ENCODE peak calls at places on chromosomes 16 and 17, in six cellular contexts. One of them, this sample, is unnamed.

GRCh38 chr16:73231969-73232554 is 184.1 kb upstream of the ZFHX3 start:
- DNase-seq in CD4-positive, CD25-positive, alpha-beta regulatory T cell: no peak
- DNase-seq in neural progenitor cell: no peak
- DNase-seq in NCI-H1092 treated with DMSO at 0.1 percent for 48 hours: no peak
- DNase-seq in activated CD4-positive, alpha-beta T cell treated with anti-CD3 and anti-CD28 coated beads, Interleukin-2, amount 50 U/mL, for 1 hour: no peak
- DNase-seq in non-pigmented ciliary epithelial cell: no peak
- DNase-seq in this sample: no peak

GRCh38 chr17:64707077-64707591 is 45.0 kb upstream of the SMURF2 start:
- DNase-seq in CD4-positive, CD25-positive, alpha-beta regulatory T cell: no peak
- DNase-seq in neural progenitor cell: no peak
- DNase-seq in NCI-H1092 treated with DMSO at 0.1 percent for 48 hours: peak; percentile 25
- DNase-seq in activated CD4-positive, alpha-beta T cell treated with anti-CD3 and anti-CD28 coated beads, Interleukin-2, amount 50 U/mL, for 1 hour: no peak
- DNase-seq in non-pigmented ciliary epithelial cell: peak; percentile 99
- DNase-seq in this sample: no peak

GRCh38 chr17:48037036-48037881 is at the start of gene COPZ2:
- DNase-seq in CD4-positive, CD25-positive, alpha-beta regulatory T cell: peak; percentile 81
- DNase-seq in neural progenitor cell: peak; percentile 70
- DNase-seq in NCI-H1092 treated with DMSO at 0.1 percent for 48 hours: no peak
- DNase-seq in activated CD4-positive, alpha-beta T cell treated with anti-CD3 and anti-CD28 coated beads, Interleukin-2, amount 50 U/mL, for 1 hour: peak; percentile 64
- DNase-seq in non-pigmented ciliary epithelial cell: no peak
- DNase-seq in this sample: no peak

GRCh38 chr16:10971560-10971961 is 27.2 kb downstream of the CLEC16A start:
- DNase-seq in CD4-positive, CD25-positive, alpha-beta regulatory T cell: peak; percentile 81
- DNase-seq in neural progenitor cell: peak; percentile 86
- DNase-seq in NCI-H1092 treated with DMSO at 0.1 percent for 48 hours: peak; percentile 64
- DNase-seq in activated CD4-positive, alpha-beta T cell treated with anti-CD3 and anti-CD28 coated beads, Interleukin-2, amount 50 U/mL, for 1 hour: no peak
- DNase-seq in non-pigmented ciliary epithelial cell: no peak
- DNase-seq in this sample: no peak

GRCh38 chr17:64787921-64788271 is 125.8 kb upstream of the SMURF2 start:
- DNase-seq in CD4-positive, CD25-positive, alpha-beta regulatory T cell: no peak
- DNase-seq in neural progenitor cell: no peak
- DNase-seq in NCI-H1092 treated with DMSO at 0.1 percent for 48 hours: no peak
- DNase-seq in activated CD4-positive, alpha-beta T cell treated with anti-CD3 and anti-CD28 coated beads, Interleukin-2, amount 50 U/mL, for 1 hour: no peak
- DNase-seq in non-pigmented ciliary epithelial cell: no peak
- DNase-seq in this sample: no peak

GRCh38 chr17:67183531-67183930 is 61.5 kb downstream of the HELZ start:
- DNase-seq in CD4-positive, CD25-positive, alpha-beta regulatory T cell: no peak
- DNase-seq in neural progenitor cell: no peak
- DNase-seq in NCI-H1092 treated with DMSO at 0.1 percent for 48 hours: no peak
- DNase-seq in activated CD4-positive, alpha-beta T cell treated with anti-CD3 and anti-CD28 coated beads, Interleukin-2, amount 50 U/mL, for 1 hour: no peak
- DNase-seq in non-pigmented ciliary epithelial cell: no peak
- DNase-seq in this sample: no peak

GRCh38 chr17:19946921-19947320 is 30.7 kb downstream of the AKAP10 start:
- DNase-seq in CD4-positive, CD25-positive, alpha-beta regulatory T cell: no peak
- DNase-seq in neural progenitor cell: no peak
- DNase-seq in NCI-H1092 treated with DMSO at 0.1 percent for 48 hours: no peak
- DNase-seq in activated CD4-positive, alpha-beta T cell treated with anti-CD3 and anti-CD28 coated beads, Interleukin-2, amount 50 U/mL, for 1 hour: no peak
- DNase-seq in non-pigmented ciliary epithelial cell: no peak
- DNase-seq in this sample: no peak

GRCh38 chr17:40551874-40552768 is 13.2 kb downstream of the CCR7 start:
- DNase-seq in CD4-positive, CD25-positive, alpha-beta regulatory T cell: no peak
- DNase-seq in neural progenitor cell: no peak
- DNase-seq in NCI-H1092 treated with DMSO at 0.1 percent for 48 hours: no peak
- DNase-seq in activated CD4-positive, alpha-beta T cell treated with anti-CD3 and anti-CD28 coated beads, Interleukin-2, amount 50 U/mL, for 1 hour: peak; percentile 42
- DNase-seq in non-pigmented ciliary epithelial cell: peak; percentile 90
- DNase-seq in this sample: no peak

GRCh38 chr16:68563631-68564366 is 24.7 kb downstream of the ZFP90 start:
- DNase-seq in CD4-positive, CD25-positive, alpha-beta regulatory T cell: peak; percentile 16
- DNase-seq in neural progenitor cell: no peak
- DNase-seq in NCI-H1092 treated with DMSO at 0.1 percent for 48 hours: no peak
- DNase-seq in activated CD4-positive, alpha-beta T cell treated with anti-CD3 and anti-CD28 coated beads, Interleukin-2, amount 50 U/mL, for 1 hour: no peak
- DNase-seq in non-pigmented ciliary epithelial cell: no peak
- DNase-seq in this sample: no peak